ENCODE peak calls at places on chromosomes 5 and 9, in eight cellular contexts. Q is upper lobe of right lung; R is breast epithelium; N is ovary; V is CD8-positive, alpha-beta T cell; Y is left ventricle myocardium inferior; U is transverse colon; H is PC-9. E is an unnamed sample.

GRCh38 chr9:30575218-30575617 is 1809.2 kb upstream of the ACO1 start:
- DNase-seq in Q (peak; percentile 43), R (no peak), N (no peak), V (no peak), Y (no peak), U (no peak), H (no peak), E (no peak)

GRCh38 chr9:91074866-91075265 is 273.2 kb downstream of the SYK start:
- DNase-seq in Q (no peak), R (no peak), N (no peak), V (no peak), Y (no peak), U (no peak), H (no peak), E (no peak)

GRCh38 chr9:134724231-134724911 is 82.8 kb downstream of the COL5A1 start:
- DNase-seq in Q (no peak), R (no peak), N (no peak), V (no peak), Y (peak; percentile 55), U (no peak), H (no peak), E (no peak)

GRCh38 chr5:172429201-172429940 is 25.0 kb downstream of the SH3PXD2B start:
- DNase-seq in Q (no peak), R (peak; percentile 57), N (peak; percentile 66), V (no peak), Y (no peak), U (no peak), H (peak; percentile 90), E (no peak)

GRCh38 chr5:181203093-181203711 is 1.8 kb downstream of the TRIM7 start:
- DNase-seq in Q (no peak), R (no peak), N (no peak), V (no peak), Y (no peak), U (no peak), H (no peak), E (no peak)

GRCh38 chr5:120139039-120139438 is 325.1 kb upstream of the PRR16 start:
- DNase-seq in Q (no peak), R (no peak), N (peak; percentile 49), V (no peak), Y (no peak), U (no peak), H (peak; percentile 85), E (no peak)

GRCh38 chr5:114314061-114314460 is 47.8 kb upstream of the KCNN2 start:
- DNase-seq in Q (no peak), R (no peak), N (no peak), V (no peak), Y (no peak), U (no peak), H (no peak), E (no peak)

GRCh38 chr5:28580616-28581015 is 1542.2 kb upstream of the CDH9 start:
- DNase-seq in Q (no peak), R (no peak), N (no peak), V (no peak), Y (no peak), U (no peak), H (no peak), E (no peak)

GRCh38 chr5:95178046-95178651 is 106.7 kb downstream of the MCTP1 start:
- DNase-seq in Q (no peak), R (no peak), N (no peak), V (no peak), Y (no peak), U (no peak), H (no peak), E (no peak)

GRCh38 chr5:15937708-15938107 is 241.9 kb downstream of the MARCHF11 start:
- DNase-seq in Q (no peak), R (no peak), N (no peak), V (no peak), Y (no peak), U (no peak), H (no peak), E (no peak)

GRCh38 chr9:96087669-96088299 is 212.3 kb downstream of the ERCC6L2 start:
- DNase-seq in Q (no peak), R (no peak), N (no peak), V (no peak), Y (no peak), U (no peak), H (no peak), E (no peak)

GRCh38 chr9:13688990-13689600 is 409.6 kb upstream of the MPDZ start:
- DNase-seq in Q (no peak), R (no peak), N (no peak), V (no peak), Y (peak; percentile 20), U (no peak), H (no peak), E (no peak)

GRCh38 chr5:146025108-146025507 is 80.3 kb downstream of the PLAC8L1 start:
- DNase-seq in Q (no peak), R (no peak), N (no peak), V (no peak), Y (peak; percentile 37), U (peak; percentile 43), H (no peak), E (no peak)

GRCh38 chr5:22887566-22887965 is 34.4 kb upstream of the CDH12 start:
- DNase-seq in Q (no peak), R (no peak), N (no peak), V (no peak), Y (no peak), U (no peak), H (no peak), E (no peak)

GRCh38 chr9:14031015-14031414 is 282.9 kb downstream of the NFIB start:
- DNase-seq in Q (no peak), R (no peak), N (peak; percentile 68), V (no peak), Y (peak; percentile 26), U (no peak), H (no peak), E (no peak)

GRCh38 chr9:18208166-18209059 is 265.5 kb upstream of the ADAMTSL1 start:
- DNase-seq in Q (peak; percentile 56), R (peak; percentile 19), N (peak; percentile 53), V (no peak), Y (no peak), U (peak; percentile 81), H (no peak), E (no peak)

GRCh38 chr9:5890641-5891040 is at the start of gene MLANA:
- DNase-seq in Q (no peak), R (no peak), N (no peak), V (no peak), Y (no peak), U (no peak), H (no peak), E (no peak)

GRCh38 chr9:134379774-134380431 is 53.6 kb downstream of the RXRA start:
- DNase-seq in Q (no peak), R (no peak), N (no peak), V (no peak), Y (no peak), U (no peak), H (peak; percentile 87), E (no peak)

GRCh38 chr5:15995206-15996052 is 184.2 kb downstream of the MARCHF11 start:
- DNase-seq in Q (no peak), R (no peak), N (no peak), V (no peak), Y (no peak), U (no peak), H (no peak), E (no peak)

GRCh38 chr5:78691073-78691960 is 42.7 kb upstream of the LHFPL2 start:
- DNase-seq in Q (no peak), R (no peak), N (no peak), V (no peak), Y (no peak), U (no peak), H (no peak), E (no peak)

GRCh38 chr9:89999534-90000370 is 394.9 kb downstream of the GADD45G start:
- DNase-seq in Q (peak; percentile 84), R (peak; percentile 40), N (peak; percentile 60), V (peak; percentile 16), Y (peak; percentile 79), U (peak; percentile 86), H (no peak), E (peak; percentile 37)

GRCh38 chr9:114954986-114955623 is 24.7 kb upstream of the TNFSF8 start:
- DNase-seq in Q (no peak), R (no peak), N (no peak), V (no peak), Y (no peak), U (no peak), H (no peak), E (no peak)

GRCh38 chr5:100464418-100464817 is 70.8 kb upstream of the FAM174A start:
- DNase-seq in Q (no peak), R (no peak), N (no peak), V (no peak), Y (no peak), U (no peak), H (peak; percentile 37), E (no peak)

GRCh38 chr5:147803941-147804717 is 21.6 kb upstream of the JAKMIP2 start:
- DNase-seq in Q (no peak), R (no peak), N (no peak), V (no peak), Y (no peak), U (peak; percentile 10), H (no peak), E (no peak)

GRCh38 chr9:4147476-4148214 is 152.2 kb downstream of the GLIS3 start:
- DNase-seq in Q (no peak), R (peak; percentile 32), N (no peak), V (no peak), Y (no peak), U (peak; percentile 9), H (no peak), E (no peak)

GRCh38 chr9:130824079-130824478 is 11.0 kb upstream of the ABL1 start:
- DNase-seq in Q (no peak), R (no peak), N (no peak), V (no peak), Y (no peak), U (no peak), H (no peak), E (no peak)
- H3K4me1 ChIP-seq in Q (peaks cover 18% of the 10 kb centered on the region), R (peaks cover 4% of the 10 kb centered on the region), N (peaks cover 11% of the 10 kb centered on the region), V (no peaks in the 10 kb centered on the region), Y (peaks cover 32% of the 10 kb centered on the region), U (peaks cover 22% of the 10 kb centered on the region), H (peaks cover 17% of the 10 kb centered on the region), E (peaks cover 10% of the 10 kb centered on the region)

GRCh38 chr5:76788362-76788761 is 30.5 kb upstream of the F2RL1 start:
- DNase-seq in Q (no peak), R (no peak), N (no peak), V (no peak), Y (no peak), U (peak; percentile 65), H (no peak), E (no peak)
- H3K4me1 ChIP-seq in Q (peaks cover 20% of the 10 kb centered on the region), R (no peaks in the 10 kb centered on the region), N (peaks cover 5% of the 10 kb centered on the region), V (no peaks in the 10 kb centered on the region), Y (peaks cover 49% of the 10 kb centered on the region), U (no peaks in the 10 kb centered on the region), H (peaks cover 63% of the 10 kb centered on the region), E (no peaks in the 10 kb centered on the region)

GRCh38 chr9:20048437-20048836 is 259.6 kb upstream of the SLC24A2 start:
- DNase-seq in Q (no peak), R (no peak), N (no peak), V (no peak), Y (no peak), U (no peak), H (no peak), E (no peak)
- H3K4me1 ChIP-seq in Q (no peaks in the 10 kb centered on the region), R (no peaks in the 10 kb centered on the region), N (no peaks in the 10 kb centered on the region), V (peaks cover 5% of the 10 kb centered on the region), Y (no peaks in the 10 kb centered on the region), U (no peaks in the 10 kb centered on the region), H (no peaks in the 10 kb centered on the region), E (peaks cover 10% of the 10 kb centered on the region)

DNA sequence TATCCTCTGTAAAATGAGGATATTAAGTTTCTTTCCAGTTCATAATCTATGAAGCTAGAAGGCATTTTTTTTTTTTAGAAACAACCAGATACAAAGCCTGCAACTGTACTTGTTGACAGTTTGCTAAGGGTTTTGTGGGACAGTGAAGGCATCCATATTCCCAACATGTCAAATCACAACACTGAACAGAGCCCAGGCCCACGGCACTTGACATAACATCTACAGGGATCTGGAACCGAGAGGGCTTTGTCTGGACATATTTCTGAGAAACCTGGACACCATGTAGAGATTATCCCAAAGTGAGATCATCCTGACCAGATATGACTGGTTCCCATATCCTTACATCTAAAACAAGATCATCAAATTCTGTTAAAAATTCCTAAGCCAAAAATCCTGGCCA is 336.4 kb downstream of the ACTL7B start:
- DNase-seq in Q (no peak), R (no peak), N (no peak), V (no peak), Y (no peak), U (no peak), H (no peak), E (no peak)
- H3K4me1 ChIP-seq in Q (no peaks in the 10 kb centered on the region), R (no peaks in the 10 kb centered on the region), N (no peaks in the 10 kb centered on the region), V (no peaks in the 10 kb centered on the region), Y (peaks cover 4% of the 10 kb centered on the region), U (no peaks in the 10 kb centered on the region), H (no peaks in the 10 kb centered on the region), E (no peaks in the 10 kb centered on the region)

E was measured in CD8-positive, alpha-beta memory T cell.